ENCODE peak calls at places on chromosomes 6 and 20, in seven cellular contexts. H is NAMALWA; J is 8988T; X is stimulated activated CD8-positive, alpha-beta memory T cell treated with anti-CD3 and anti-CD28 coated beads, Interleukin-4, amount 100 ng/mL, for 48 hours; Q is activated CD4-positive, alpha-beta T cell treated with anti-CD3 and anti-CD28 coated beads, Interleukin-2, amount 10 ng/mL, durations not matched to agents 24 days and 14 days; I is T-cell; Z is dorsolateral prefrontal cortex. F is an unnamed sample.

GRCh38 chr6:114638346-114638745 is 295.5 kb upstream of the HS3ST5 start:
- DNase-seq in Z (no peak), H (no peak), J (no peak), I (no peak), X (no peak), Q (no peak), F (no peak)

GRCh38 chr20:63044605-63045004 is 37.8 kb upstream of the BHLHE23 start:
- DNase-seq in Q (no peak), X (no peak), I (no peak), H (no peak), J (no peak), Z (no peak), F (no peak)

GRCh38 chr6:56863366-56863765 is 91.5 kb upstream of the BEND6 start:
- DNase-seq in I (no peak), Z (no peak), X (no peak), Q (no peak), H (no peak), J (no peak), F (no peak)

GRCh38 chr6:34246563-34247391 is 2.0 kb downstream of the SMIM29 start:
- DNase-seq in X (peak), J (no peak), I (peak), H (peak), Q (peak), Z (no peak), F (no peak)

GRCh38 chr6:130672153-130672552 is 155.1 kb upstream of the SMLR1 start:
- DNase-seq in I (no peak), X (no peak), Q (no peak), J (no peak), Z (no peak), H (no peak), F (no peak)

GRCh38 chr20:22684072-22684762 is 99.8 kb upstream of the FOXA2 start:
- DNase-seq in Z (peak), H (peak), Q (peak), I (no peak), X (peak), J (peak), F (peak)

GRCh38 chr6:51314965-51315364 is 496.3 kb downstream of the TFAP2B start:
- DNase-seq in H (no peak), Q (no peak), I (no peak), J (no peak), X (no peak), Z (no peak), F (no peak)

GRCh38 chr20:18831830-18832229 is 18.2 kb downstream of the SCP2D1 start:
- DNase-seq in I (no peak), J (no peak), Q (no peak), X (no peak), H (no peak), Z (no peak), F (no peak)

GRCh38 chr6:24574809-24575208 is 71.2 kb downstream of the KIAA0319 start:
- DNase-seq in X (no peak), Z (no peak), H (peak), Q (no peak), I (no peak), J (no peak), F (no peak)

GRCh38 chr6:126307859-126308258 is 32.1 kb upstream of the CENPW start:
- DNase-seq in H (no peak), Z (no peak), X (no peak), Q (no peak), I (no peak), J (no peak), F (no peak)

GRCh38 chr20:31720486-31721407 is 1.9 kb downstream of the BCL2L1 start:
- DNase-seq in J (no peak), Q (peak), Z (no peak), X (peak), H (peak), I (no peak), F (peak)

GRCh38 chr20:62606551-62607201 is 35.6 kb upstream of the SLCO4A1 start:
- DNase-seq in Q (no peak), X (no peak), Z (no peak), J (no peak), I (no peak), H (peak), F (no peak)

GRCh38 chr6:143449731-143450452 is 603 bp downstream of the ADAT2 start:
- DNase-seq in H (peak), I (peak), X (peak), J (no peak), Q (peak), Z (no peak), F (no peak)

GRCh38 chr20:49608752-49609670 is 41.1 kb upstream of the PTGIS start:
- DNase-seq in X (peak), Q (peak), J (peak), Z (peak), H (peak), I (peak), F (peak)

GRCh38 chr6:150316936-150317335 is 51.9 kb upstream of the IYD start:
- DNase-seq in H (no peak), Z (no peak), I (no peak), J (no peak), X (no peak), Q (no peak), F (no peak)

GRCh38 chr6:21666788-21667681 is 73.5 kb downstream of the SOX4 start:
- DNase-seq in X (no peak), Q (no peak), Z (no peak), I (no peak), J (no peak), H (no peak), F (no peak)

GRCh38 chr6:106739387-106739786 is 110.0 kb downstream of the QRSL1 start:
- DNase-seq in X (no peak), J (no peak), Z (peak), H (no peak), Q (no peak), I (no peak), F (no peak)

GRCh38 chr6:151911401-151911800 is 103.9 kb downstream of the ESR1 start:
- DNase-seq in J (no peak), X (no peak), Z (no peak), H (no peak), Q (no peak), I (no peak), F (no peak)

GRCh38 chr6:39296745-39297640 is 17.2 kb downstream of the KCNK17 start:
- DNase-seq in Z (no peak), Q (no peak), I (no peak), H (no peak), X (no peak), J (no peak), F (no peak)

GRCh38 chr6:143513410-143513809 is 1.9 kb upstream of the FUCA2 start:
- DNase-seq in Z (no peak), Q (peak), J (no peak), I (peak), H (peak), X (peak), F (no peak)

GRCh38 chr6:50791900-50792508 is 26.7 kb upstream of the TFAP2B start:
- DNase-seq in Q (peak), Z (no peak), J (no peak), X (no peak), I (no peak), H (peak), F (no peak)

GRCh38 chr20:50438986-50439407 is 71.2 kb upstream of the PTPN1 start:
- DNase-seq in X (peak), Z (no peak), I (no peak), J (no peak), Q (no peak), H (no peak), F (no peak)

GRCh38 chr20:58576590-58576944 is 61.4 kb upstream of the APCDD1L start:
- DNase-seq in J (no peak), I (no peak), H (no peak), Z (peak), X (no peak), Q (no peak), F (no peak)

GRCh38 chr6:31474871-31475286 is 23.1 kb upstream of the MICB start:
- DNase-seq in I (no peak), H (no peak), J (no peak), X (peak), Q (peak), Z (no peak), F (no peak)

GRCh38 chr6:104700371-104701185 is 159.1 kb downstream of the HACE1 start:
- DNase-seq in X (no peak), Z (no peak), I (no peak), H (no peak), J (no peak), Q (no peak), F (no peak)

GRCh38 chr6:71533939-71534379 is 245.3 kb downstream of the OGFRL1 start:
- DNase-seq in H (peak), Z (no peak), Q (no peak), X (no peak), J (no peak), I (no peak), F (no peak)

GRCh38 chr20:32707691-32708581 is 34.2 kb upstream of the C20orf203 start:
- DNase-seq in H (no peak), Q (no peak), J (no peak), X (no peak), I (no peak), Z (no peak), F (no peak)

GRCh38 chr6:37131104-37131959 is 38.6 kb upstream of the PIM1 start:
- DNase-seq in Q (no peak), X (no peak), J (no peak), H (no peak), Z (peak), I (no peak), F (no peak)

GRCh38 chr20:62143118-62143975 is at the start of the genes PSMA7 and SS18L1:
- DNase-seq in I (peak), H (peak), Z (peak), J (peak), Q (peak), X (peak), F (peak)

GRCh38 chr6:120056085-120056484 is 706.5 kb upstream of the MAN1A1 start:
- DNase-seq in J (no peak), H (peak), Z (no peak), Q (peak), I (no peak), X (no peak), F (no peak)

GRCh38 chr6:104728444-104728843 is 131.3 kb downstream of the HACE1 start:
- DNase-seq in X (no peak), Z (no peak), I (no peak), Q (no peak), H (no peak), J (no peak), F (no peak)

GRCh38 chr6:32529697-32530429 is at the start of gene HLA-DRB5:
- DNase-seq in I (no peak), Q (peak), J (no peak), X (peak), H (peak), Z (no peak), F (no peak)

F was measured in nucleus accumbens.